ENCODE peak calls at places on chromosomes 1 and 21, in five cellular contexts. Q is nephron progenitor cell, C is PC-3, N is ACHN, Z is iPS-NIHi11. U is an unnamed sample.

GRCh38 chr1:9891207-9891606 is 18.9 kb downstream of the CTNNBIP1 start:
- DNase-seq in C (peak), Q (no peak), N (no peak), Z (no peak), U (peak)

GRCh38 chr1:24438423-24438901 is 22.9 kb downstream of the NIPAL3 start:
- DNase-seq in Z (peak), C (no peak), N (no peak), Q (peak), U (peak)

GRCh38 chr21:42089093-42089631 is 18.0 kb downstream of the UMODL1 start:
- DNase-seq in Z (no peak), N (no peak), C (no peak), Q (no peak), U (no peak)

GRCh38 chr1:244049142-244049968 is 1.7 kb upstream of the ZBTB18 start:
- DNase-seq in C (peak), N (peak), Q (peak), Z (peak), U (peak)

GRCh38 chr1:42533101-42533863 is 70.2 kb downstream of the CCDC30 start:
- DNase-seq in Q (no peak), N (no peak), Z (no peak), C (no peak), U (no peak)

GRCh38 chr1:168216171-168216570 is 9.6 kb upstream of the SFT2D2 start:
- DNase-seq in Q (no peak), N (no peak), Z (no peak), C (no peak), U (no peak)

GRCh38 chr1:116962976-116963639 is 38.5 kb upstream of the CD101 start:
- DNase-seq in Z (no peak), C (no peak), N (no peak), Q (no peak), U (no peak)

GRCh38 chr1:214461305-214461704 is 90.1 kb downstream of the PTPN14 start:
- DNase-seq in C (no peak), Z (no peak), Q (no peak), N (no peak), U (no peak)

GRCh38 chr1:86052948-86053698 is 103.4 kb downstream of the COL24A1 start:
- DNase-seq in N (no peak), Z (no peak), C (no peak), Q (no peak), U (no peak)

GRCh38 chr1:37186246-37186756 is 152.0 kb upstream of the GRIK3 start:
- DNase-seq in C (no peak), Z (no peak), Q (no peak), N (no peak), U (no peak)

GRCh38 chr1:155272466-155273133 is 704 bp downstream of the CLK2 start:
- DNase-seq in N (peak), C (peak), Q (no peak), Z (no peak), U (no peak)

GRCh38 chr1:115648717-115649691 is 7.2 kb downstream of the VANGL1 start:
- DNase-seq in Q (no peak), Z (no peak), N (no peak), C (no peak), U (no peak)

GRCh38 chr1:243950166-243950565 is 100.1 kb upstream of the AKT3 start:
- DNase-seq in C (peak), Z (no peak), N (peak), Q (no peak), U (no peak)

GRCh38 chr1:176795929-176796328 is 333.0 kb downstream of the PAPPA2 start:
- DNase-seq in Q (no peak), N (no peak), Z (no peak), C (peak), U (no peak)

GRCh38 chr1:184283999-184284398 is 102.8 kb upstream of the C1orf21 start:
- DNase-seq in Z (no peak), N (no peak), C (no peak), Q (no peak), U (no peak)

U was measured in retina.